ENCODE peak calls at places on chromosomes 7 and 10, in five cellular contexts. L is body of pancreas, X is A549, C is H1, B is breast epithelium. K is an unnamed sample.

GRCh38 chr7:108424013-108424412 is 32.2 kb downstream of the NRCAM start:
- DNase-seq in L (no peak), X (no peak), C (no peak), B (no peak), K (no peak)

GRCh38 chr7:151883872-151884271 is 7.0 kb upstream of the PRKAG2 start:
- DNase-seq in L (no peak), X (no peak), C (no peak), B (no peak), K (no peak)

GRCh38 chr10:44963772-44964633 is 4.4 kb downstream of the RASSF4 start:
- DNase-seq in L (peak; percentile 68), X (no peak), C (peak; percentile 59), B (no peak), K (peak; percentile 61)

GRCh38 chr7:106258789-106259188 is 26.0 kb downstream of the NAMPT start:
- DNase-seq in L (no peak), X (no peak), C (no peak), B (no peak), K (no peak)

GRCh38 chr10:18216482-18216881 is 76.3 kb downstream of the CACNB2 start:
- DNase-seq in L (no peak), X (peak; percentile 11), C (no peak), B (no peak), K (no peak)

GRCh38 chr10:100618091-100618615 is 82.4 kb downstream of the HIF1AN start:
- DNase-seq in L (no peak), X (no peak), C (no peak), B (no peak), K (no peak)

GRCh38 chr7:120164-120555 is 72.2 kb upstream of the FAM20C start:
- DNase-seq in L (no peak), X (no peak), C (no peak), B (no peak), K (no peak)

GRCh38 chr7:13007331-13007730 is 319.9 kb downstream of the ARL4A start:
- DNase-seq in L (no peak), X (no peak), C (no peak), B (no peak), K (no peak)

GRCh38 chr10:111119637-111120036 is 42.8 kb downstream of the ADRA2A start:
- DNase-seq in L (no peak), X (no peak), C (no peak), B (no peak), K (no peak)

GRCh38 chr10:133159950-133160812 is at the start of gene KNDC1:
- DNase-seq in L (no peak), X (no peak), C (no peak), B (peak; percentile 49), K (peak; percentile 47)

GRCh38 chr10:126387931-126388911 is at the start of gene ADAM12:
- DNase-seq in L (peak; percentile 16), X (peak; percentile 18), C (peak; percentile 64), B (no peak), K (peak; percentile 59)

GRCh38 chr7:229184-229964 is 37.0 kb downstream of the FAM20C start:
- DNase-seq in L (no peak), X (no peak), C (no peak), B (no peak), K (no peak)

GRCh38 chr7:81669476-81670105 is 100.3 kb downstream of the HGF start:
- DNase-seq in L (no peak), X (peak; percentile 52), C (no peak), B (no peak), K (no peak)

GRCh38 chr10:23344251-23344841 is at the start of gene C10orf67:
- DNase-seq in L (no peak), X (peak; percentile 3), C (peak; percentile 70), B (no peak), K (no peak)

GRCh38 chr10:35208536-35208935 is 81.9 kb downstream of the CREM start:
- DNase-seq in L (no peak), X (no peak), C (no peak), B (no peak), K (peak; percentile 54)

GRCh38 chr7:106313456-106313891 is 28.7 kb upstream of the NAMPT start:
- DNase-seq in L (no peak), X (peak; percentile 16), C (no peak), B (no peak), K (no peak)

GRCh38 chr7:25656581-25657026 is 428.3 kb upstream of the NPVF start:
- DNase-seq in L (no peak), X (no peak), C (no peak), B (no peak), K (no peak)

GRCh38 chr10:121595806-121596667 is 2.2 kb downstream of the FGFR2 start:
- DNase-seq in L (no peak), X (no peak), C (peak; percentile 73), B (no peak), K (no peak)

GRCh38 chr7:141011443-141011842 is 3.3 kb downstream of the MRPS33 start:
- DNase-seq in L (no peak), X (no peak), C (no peak), B (no peak), K (no peak)

GRCh38 chr7:44967571-44968446 is 11.0 kb downstream of the MYO1G start:
- DNase-seq in L (peak; percentile 49), X (peak; percentile 57), C (peak; percentile 72), B (peak; percentile 28), K (no peak)

GRCh38 chr7:55199418-55199817 is 165.7 kb upstream of the LANCL2 start:
- DNase-seq in L (no peak), X (no peak), C (no peak), B (no peak), K (no peak)

GRCh38 chr7:98868450-98868849 is 1.4 kb downstream of the TMEM130 start:
- DNase-seq in L (no peak), X (no peak), C (no peak), B (no peak), K (no peak)

GRCh38 chr10:124231188-124232135 is 138.1 kb upstream of the CHST15 start:
- DNase-seq in L (no peak), X (no peak), C (no peak), B (no peak), K (no peak)

GRCh38 chr7:74480861-74481417 is 27.2 kb downstream of the GTF2IRD1 start:
- DNase-seq in L (peak; percentile 34), X (peak; percentile 85), C (no peak), B (no peak), K (peak; percentile 50)

GRCh38 chr7:2104107-2104710 is 128.5 kb downstream of the MAD1L1 start:
- DNase-seq in L (peak; percentile 45), X (peak; percentile 81), C (peak; percentile 88), B (peak; percentile 71), K (no peak)
- TF ChIP-seq POLR2A in L (no peak), X (no peak), C (no peak), B (no peak), K (no peak)

GRCh38 chr10:48523820-48524758 is 80.8 kb downstream of the ARHGAP22 start:
- DNase-seq in L (no peak), X (peak; percentile 29), C (peak; percentile 83), B (no peak), K (peak; percentile 42)
- TF ChIP-seq POLR2A in L (no peak), X (no peak), C (no peak), B (no peak), K (no peak)

GRCh38 chr7:150516956-150517355 is 2.3 kb downstream of the GIMAP7 start:
- DNase-seq in L (no peak), X (no peak), C (no peak), B (no peak), K (no peak)

GRCh38 chr7:150513758-150514157 is 914 bp upstream of the GIMAP7 start:
- DNase-seq in L (no peak), X (no peak), C (no peak), B (no peak), K (no peak)

GRCh38 chr7:150515248-150515647 is 576 bp downstream of the GIMAP7 start:
- DNase-seq in L (no peak), X (no peak), C (no peak), B (no peak), K (no peak)

GRCh38 chr7:150515752-150516151 is 1.1 kb downstream of the GIMAP7 start:
- DNase-seq in L (no peak), X (no peak), C (no peak), B (no peak), K (no peak)

GRCh38 chr7:150514748-150515222 is at the start of gene GIMAP7:
- DNase-seq in L (no peak), X (no peak), C (no peak), B (no peak), K (no peak)
- TF ChIP-seq POLR2A in L (peak; percentile 47), X (no peak), C (no peak), B (no peak), K (no peak)

GRCh38 chr7:1541431-1542162 is 11.1 kb downstream of the MAFK start:
- DNase-seq in L (no peak), X (peak; percentile 71), C (no peak), B (no peak), K (no peak)

GRCh38 chr7:1543826-1544177 is 12.2 kb downstream of the TMEM184A start:
- DNase-seq in L (no peak), X (peak; percentile 73), C (no peak), B (no peak), K (peak; percentile 47)

GRCh38 chr7:1542329-1542728 is 11.8 kb downstream of the MAFK start:
- DNase-seq in L (no peak), X (peak; percentile 59), C (no peak), B (no peak), K (no peak)

GRCh38 chr7:1544178-1544895 is 11.7 kb downstream of the TMEM184A start:
- DNase-seq in L (no peak), X (peak; percentile 74), C (no peak), B (no peak), K (no peak)

GRCh38 chr7:1542841-1543747 is 12.6 kb downstream of the MAFK start:
- DNase-seq in L (no peak), X (peak; percentile 74), C (no peak), B (no peak), K (peak; percentile 47)
- TF ChIP-seq POLR2A in L (no peak), X (peak; percentile 27), C (no peak), B (no peak), K (no peak)

GRCh38 chr7:116633131-116633988 is 38.6 kb upstream of the MET start:
- DNase-seq in L (no peak), X (no peak), C (no peak), B (no peak), K (no peak)
- TF ChIP-seq POLR2A in L (no peak), X (no peak), C (no peak), B (no peak), K (no peak)

GRCh38 chr10:102853944-102854694 is at the start of gene BORCS7:
- DNase-seq in L (peak; percentile 91), X (peak; percentile 98), C (peak; percentile 86), B (peak; percentile 84), K (peak; percentile 96)
- TF ChIP-seq POLR2A in L (peak; percentile 88), X (peak; percentile 71), C (peak; percentile 56), B (peak; percentile 80), K (peak; percentile 79)

DNA sequence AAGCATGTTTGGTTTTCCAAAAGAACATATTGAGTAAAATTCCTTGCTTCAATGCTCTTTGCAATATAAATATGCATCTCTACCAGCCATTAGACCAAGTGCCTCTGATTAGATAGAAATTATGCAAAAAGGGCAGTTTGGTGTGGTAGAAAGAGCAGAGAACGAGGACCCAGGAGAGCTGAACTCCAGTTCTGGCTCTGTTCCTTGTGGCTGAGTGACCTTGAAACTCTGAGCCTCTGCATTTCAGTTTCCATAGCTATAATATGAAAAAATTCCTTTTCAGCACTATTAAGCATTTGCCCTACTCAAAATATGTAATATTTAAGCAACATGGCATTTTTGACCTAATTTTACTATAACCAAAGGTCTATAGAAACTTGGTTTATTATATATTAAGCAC is 36.5 kb downstream of the COL1A2 start:
- DNase-seq in L (no peak), X (no peak), C (no peak), B (no peak), K (no peak)
- TF ChIP-seq POLR2A in L (no peak), X (no peak), C (no peak), B (no peak), K (no peak)

GRCh38 chr10:113583561-113583960 is 30.7 kb downstream of the HABP2 start:
- DNase-seq in L (no peak), X (no peak), C (no peak), B (no peak), K (no peak)
- TF ChIP-seq POLR2A in L (no peak), X (no peak), C (no peak), B (no peak), K (no peak)